ENCODE peak calls at places on chromosomes 7 and 10, in four cellular contexts. N is upper lobe of right lung, G is PC-9, Z is ovary. U is an unnamed sample. For H3K27me3, the result is how much of the 10 kb centered on the place peaks cover.

GRCh38 chr10:31456463-31456862 is 137.4 kb downstream of the ZEB1 start:
- DNase-seq in Z (no peak), N (no peak), G (no peak), U (no peak)

GRCh38 chr7:139618482-139619366 is 95.2 kb downstream of the CLEC2L start:
- DNase-seq in G (peak), Z (peak), N (no peak), U (no peak)

GRCh38 chr10:121774813-121775212 is 153.0 kb downstream of the ATE1 start:
- DNase-seq in N (no peak), Z (no peak), G (no peak), U (no peak)

GRCh38 chr10:67549390-67549789 is 146.6 kb downstream of the CTNNA3 start:
- DNase-seq in N (no peak), Z (no peak), G (no peak), U (no peak)

GRCh38 chr7:45347804-45348203 is 190.2 kb downstream of the RAMP3 start:
- DNase-seq in G (no peak), Z (no peak), N (no peak), U (peak)

GRCh38 chr7:75637854-75638606 is 100.7 kb downstream of the HIP1 start:
- DNase-seq in Z (no peak), N (no peak), G (no peak), U (no peak)

GRCh38 chr10:117635851-117636250 is 93.3 kb downstream of the EMX2 start:
- DNase-seq in Z (no peak), N (no peak), G (no peak), U (no peak)

GRCh38 chr7:78226059-78226658 is 427.6 kb downstream of the PHTF2 start:
- DNase-seq in N (peak), G (no peak), Z (peak), U (no peak)

GRCh38 chr10:53843691-53844362 is 957.2 kb downstream of the PCDH15 start:
- DNase-seq in N (no peak), Z (no peak), G (no peak), U (peak)

GRCh38 chr10:51585742-51586141 is 113.7 kb downstream of the CSTF2T start:
- DNase-seq in N (no peak), Z (no peak), G (no peak), U (no peak)

GRCh38 chr10:95480901-95481491 is 80.2 kb downstream of the SORBS1 start:
- DNase-seq in N (no peak), Z (no peak), G (no peak), U (peak)

GRCh38 chr10:114045071-114045737 is 1.5 kb downstream of the ADRB1 start:
- DNase-seq in G (no peak), Z (no peak), N (peak), U (no peak)

GRCh38 chr10:63603709-63604445 is 82.7 kb downstream of the REEP3 start:
- DNase-seq in Z (no peak), N (no peak), G (no peak), U (no peak)

GRCh38 chr7:7014827-7015610 is 167.3 kb upstream of the C1GALT1 start:
- DNase-seq in Z (no peak), G (peak), N (no peak), U (no peak)

GRCh38 chr10:102799691-102800435 is 37.4 kb downstream of the CYP17A1 start:
- DNase-seq in Z (no peak), G (no peak), N (no peak), U (no peak)

GRCh38 chr10:11411926-11412545 is 199.4 kb downstream of the USP6NL start:
- DNase-seq in Z (no peak), N (no peak), G (no peak), U (no peak)

GRCh38 chr7:79933144-79933543 is 201.5 kb upstream of the GNAI1 start:
- DNase-seq in Z (no peak), N (no peak), G (no peak), U (no peak)

GRCh38 chr7:41916450-41916927 is 213.6 kb upstream of the INHBA start:
- DNase-seq in N (no peak), G (peak), Z (no peak), U (peak)

GRCh38 chr10:117137911-117138642 is at the start of gene VAX1:
- DNase-seq in G (no peak), Z (no peak), N (no peak), U (no peak)

GRCh38 chr7:11707606-11708193 is 124.3 kb downstream of the THSD7A start:
- DNase-seq in G (no peak), N (no peak), Z (no peak), U (no peak)

GRCh38 chr10:21161090-21161625 is 264.0 kb upstream of the NEBL start:
- DNase-seq in Z (no peak), N (no peak), G (no peak), U (no peak)

GRCh38 chr7:40721344-40721949 is 586.6 kb downstream of the SUGCT start:
- DNase-seq in G (no peak), Z (no peak), N (no peak), U (no peak)

GRCh38 chr10:99522511-99523250 is 10.1 kb upstream of the NKX2-3 start:
- DNase-seq in N (no peak), G (no peak), Z (no peak), U (no peak)

GRCh38 chr7:55483061-55483460 is 89.2 kb downstream of the VOPP1 start:
- DNase-seq in Z (no peak), N (no peak), G (no peak), U (no peak)

GRCh38 chr10:27663611-27664010 is 82.0 kb downstream of the MKX start:
- DNase-seq in G (no peak), N (no peak), Z (no peak), U (no peak)

GRCh38 chr10:99775850-99776249 is 6.6 kb upstream of the ABCC2 start:
- DNase-seq in G (peak), N (no peak), Z (no peak), U (peak)

GRCh38 chr7:119545118-119545517 is 727.9 kb upstream of the KCND2 start:
- DNase-seq in Z (no peak), G (peak), N (no peak), U (peak)

GRCh38 chr7:106050743-106051110 is 61.4 kb downstream of the SYPL1 start:
- DNase-seq in G (no peak), N (no peak), Z (no peak), U (no peak)

GRCh38 chr10:22010973-22011408 is 7.5 kb upstream of the DNAJC1 start:
- DNase-seq in G (no peak), Z (no peak), N (no peak), U (no peak)

GRCh38 chr10:14017380-14017943 is 313.3 kb downstream of the FRMD4A start:
- DNase-seq in Z (no peak), G (no peak), N (no peak), U (no peak)

GRCh38 chr10:99676895-99677294 is 17.6 kb downstream of the ENTPD7 start:
- DNase-seq in N (no peak), Z (no peak), G (no peak), U (no peak)

GRCh38 chr7:133029463-133029862 is 52.4 kb downstream of the CHCHD3 start:
- DNase-seq in G (no peak), Z (no peak), N (no peak), U (no peak)

DNA sequence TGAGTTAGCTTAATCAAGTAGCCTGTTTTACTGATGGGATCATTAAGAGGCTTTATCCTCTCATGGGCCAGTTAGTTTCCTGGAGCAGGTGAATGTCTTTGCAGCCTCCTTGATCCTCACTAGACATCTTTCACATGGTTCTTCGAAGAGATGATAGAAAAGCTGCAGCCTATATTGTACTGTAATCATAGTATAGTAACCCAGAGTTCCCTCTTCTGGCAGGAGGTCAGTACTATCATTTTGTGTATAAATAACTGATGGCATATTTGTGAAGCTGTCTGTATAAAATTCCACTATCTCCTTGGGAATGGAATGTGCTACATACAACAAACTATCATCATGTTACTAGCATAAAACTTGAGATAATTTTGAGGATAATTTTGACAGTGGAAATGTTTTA is 123.8 kb upstream of the PRPS1L1 start:
- DNase-seq in N (no peak), G (no peak), Z (no peak), U (no peak)
- TF ChIP-seq CTCF in N (no peak), G (peak), Z (no peak), U (no peak)

GRCh38 chr10:101121661-101122045 is 9.4 kb upstream of the TLX1 start:
- DNase-seq in G (no peak), Z (no peak), N (no peak), U (no peak)
- H3K27me3 ChIP-seq in G (half or more), Z (under half), N (half or more), U (half or more)

GRCh38 chr10:24462889-24463552 is 254.1 kb downstream of the KIAA1217 start:
- DNase-seq in G (no peak), Z (no peak), N (no peak), U (no peak)

GRCh38 chr10:24465899-24466615 is 257.1 kb downstream of the KIAA1217 start:
- DNase-seq in Z (no peak), N (no peak), G (peak), U (peak)

GRCh38 chr10:24462340-24462739 is 253.4 kb downstream of the KIAA1217 start:
- DNase-seq in N (no peak), G (no peak), Z (no peak), U (no peak)

GRCh38 chr10:24465124-24465874 is 256.4 kb downstream of the KIAA1217 start:
- DNase-seq in N (no peak), G (no peak), Z (no peak), U (no peak)

DNA sequence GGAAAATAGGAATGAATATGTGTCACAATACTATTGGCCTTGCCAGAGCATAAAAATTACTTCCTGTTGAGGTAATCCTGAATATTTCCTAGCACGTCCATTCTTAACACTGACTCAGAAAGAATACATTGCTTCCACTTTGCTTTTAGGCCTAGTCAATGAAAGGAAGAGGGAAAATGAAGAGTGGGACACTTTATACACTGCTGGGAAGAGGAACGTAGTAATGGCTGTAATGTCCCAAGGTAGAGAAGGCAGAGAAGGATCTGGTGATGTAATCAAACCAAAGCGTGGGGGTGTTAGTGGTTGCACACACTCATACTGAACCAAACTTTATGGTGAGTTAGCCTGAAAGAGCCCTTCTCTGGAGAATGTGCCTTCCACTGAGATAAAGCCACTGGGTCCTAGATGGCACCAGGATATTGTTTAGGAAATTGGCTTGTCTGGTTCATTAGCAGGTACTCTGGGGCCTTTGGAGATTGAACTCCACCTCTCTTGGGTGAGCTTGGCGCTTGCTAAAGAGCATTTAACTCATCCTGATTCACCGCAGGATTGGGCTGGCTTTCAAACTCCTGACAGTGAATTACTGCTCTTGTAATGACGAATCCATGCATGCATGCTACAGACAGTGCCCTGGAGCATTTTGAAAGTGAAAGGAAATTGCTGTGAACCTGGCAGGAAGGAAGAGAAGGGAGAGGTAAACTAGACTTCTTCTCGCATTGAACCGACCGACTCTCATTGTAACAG is 254.9 kb downstream of the KIAA1217 start:
- DNase-seq in N (no peak), Z (no peak), G (peak), U (peak)
- H3K4me3 ChIP-seq in N (no peak), Z (no peak), G (no peak), U (no peak)

DNA sequence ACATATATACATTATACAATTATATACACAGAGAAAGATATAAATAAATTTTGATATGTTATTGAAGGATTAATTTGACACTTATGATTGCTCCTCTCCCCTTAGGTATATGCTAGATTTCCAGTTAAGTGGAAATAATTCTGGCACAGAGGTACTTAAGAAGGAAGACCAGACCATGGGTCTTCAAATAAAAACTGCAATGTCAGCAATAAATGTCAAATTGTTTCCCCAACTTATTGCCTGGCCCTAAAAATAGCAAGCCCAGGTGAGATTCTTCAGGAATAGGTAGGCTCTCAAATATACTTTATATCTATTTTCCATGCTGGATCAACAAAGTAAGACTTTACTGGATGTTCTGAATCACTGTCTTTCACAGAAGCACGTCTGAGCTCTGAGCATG is 551.3 kb upstream of the STEAP1 start:
- DNase-seq in G (no peak), N (no peak), Z (no peak), U (no peak)
- TF ChIP-seq CTCF in G (no peak), N (no peak), Z (no peak), U (no peak)

GRCh38 chr7:151121380-151122170 is 35.3 kb downstream of the AGAP3 start:
- DNase-seq in N (no peak), Z (no peak), G (no peak), U (no peak)

GRCh38 chr7:151122276-151122675 is 36.0 kb downstream of the AGAP3 start:
- DNase-seq in N (no peak), Z (no peak), G (no peak), U (no peak)

GRCh38 chr7:151119055-151119415 is 32.8 kb downstream of the AGAP3 start:
- DNase-seq in G (no peak), Z (no peak), N (no peak), U (no peak)

GRCh38 chr7:151119902-151120301 is 33.6 kb downstream of the AGAP3 start:
- DNase-seq in Z (no peak), G (no peak), N (no peak), U (no peak)

DNA sequence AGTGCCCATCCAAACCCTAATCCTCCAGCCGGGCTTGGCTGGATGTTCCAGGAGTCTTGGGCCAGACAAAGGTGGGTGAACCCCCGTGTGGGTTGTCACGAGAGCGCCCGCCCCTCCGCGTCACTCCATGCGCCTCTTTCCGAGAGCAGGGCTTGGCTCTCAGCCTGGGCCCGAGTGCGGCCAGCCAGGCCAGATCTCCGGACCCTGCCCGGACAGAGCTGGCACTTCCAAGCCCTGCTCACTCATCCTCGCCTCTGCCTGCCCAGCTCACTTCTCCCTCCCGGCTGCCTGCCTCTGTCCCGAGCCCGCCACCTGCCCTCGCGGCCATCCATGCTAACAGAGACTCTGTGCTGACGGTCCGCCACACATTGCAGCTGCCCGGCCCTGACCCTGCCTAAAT is 34.6 kb downstream of the AGAP3 start:
- DNase-seq in N (no peak), G (no peak), Z (no peak), U (no peak)
- H3K27me3 ChIP-seq in N (under half), G (under half), Z (under half), U (under half)

GRCh38 chr7:2139004-2139652 is 93.6 kb downstream of the MAD1L1 start:
- DNase-seq in Z (no peak), N (no peak), G (no peak), U (no peak)
- H3K4me3 ChIP-seq in Z (no peak), N (no peak), G (no peak), U (no peak)

GRCh38 chr7:148503900-148504487 is 86.6 kb upstream of the C7orf33 start:
- DNase-seq in G (no peak), N (no peak), Z (no peak), U (no peak)
- TF ChIP-seq CTCF in G (peak), N (peak), Z (peak), U (peak)

GRCh38 chr7:155809332-155809946 is 2.8 kb downstream of the SHH start:
- DNase-seq in G (no peak), N (peak), Z (no peak), U (no peak)
- H3K27me3 ChIP-seq in G (under half), N (half or more), Z (under half), U (under half)

GRCh38 chr7:27199820-27200760 is at the start of gene HOXA13:
- DNase-seq in Z (no peak), G (peak), N (peak), U (no peak)
- H3K4me3 ChIP-seq in Z (peak), G (peak), N (peak), U (peak)

DNA sequence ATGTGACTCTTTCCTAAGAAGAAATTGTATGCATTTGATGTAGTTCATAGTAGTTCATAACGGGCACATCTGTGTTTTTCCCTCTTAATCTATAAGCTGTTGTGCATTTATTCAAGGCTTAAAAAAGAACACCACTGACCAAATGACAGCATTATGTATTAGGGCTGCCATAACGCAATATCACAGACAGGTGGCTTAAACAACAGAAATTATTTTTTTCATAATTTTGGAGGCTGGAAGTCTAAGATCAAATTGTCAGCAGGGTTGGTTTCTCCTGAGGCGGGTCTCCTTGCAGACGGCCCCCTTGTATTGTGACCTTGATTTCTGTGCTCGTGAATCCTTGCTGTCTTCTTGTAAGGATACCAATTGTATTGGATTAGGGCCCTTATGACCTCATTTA is 627 bp upstream of the SSMEM1 start:
- DNase-seq in N (no peak), G (no peak), Z (no peak), U (no peak)
- TF ChIP-seq CTCF in N (no peak), G (no peak), Z (no peak), U (no peak)

U was measured in kidney epithelial cell.